ENCODE peak calls at places on chromosomes 6 and 20, in four cellular contexts. F, W, D and R are unnamed samples.

GRCh38 chr20:37095108-37095608 is 639 bp downstream of the RBL1 start:
- DNase-seq in F (peak), W (peak), D (peak), R (no peak)

GRCh38 chr20:49287555-49288249 is 9.8 kb upstream of the ZNFX1 start:
- DNase-seq in F (peak), W (no peak), D (no peak), R (peak)

GRCh38 chr20:3753098-3753497 is 14.5 kb downstream of the ADISSP start:
- DNase-seq in F (peak), W (peak), D (peak), R (peak)

GRCh38 chr6:1044040-1044836 is 267.7 kb upstream of the FOXQ1 start:
- DNase-seq in F (no peak), W (no peak), D (no peak), R (no peak)

GRCh38 chr6:163336961-163337360 is 77.6 kb upstream of the QKI start:
- DNase-seq in F (no peak), W (no peak), D (no peak), R (no peak)

GRCh38 chr6:4474810-4475209 is 301.4 kb upstream of the CDYL start:
- DNase-seq in F (no peak), W (no peak), D (no peak), R (no peak)

GRCh38 chr6:22877946-22878705 is 308.8 kb downstream of the HDGFL1 start:
- DNase-seq in F (peak), W (peak), D (no peak), R (peak)

GRCh38 chr20:40687384-40688128 is 1.5 kb downstream of the MAFB start:
- DNase-seq in F (no peak), W (no peak), D (peak), R (peak)

GRCh38 chr6:3612341-3613041 is 139.0 kb downstream of the PXDC1 start:
- DNase-seq in F (peak), W (peak), D (no peak), R (peak)

GRCh38 chr6:74991573-74992332 is 214.1 kb downstream of the COL12A1 start:
- DNase-seq in F (peak), W (peak), D (no peak), R (peak)

GRCh38 chr6:157976345-157977175 is 5.1 kb upstream of the SYNJ2 start:
- DNase-seq in F (no peak), W (no peak), D (no peak), R (no peak)

GRCh38 chr6:40112350-40112749 is 178.1 kb upstream of the MOCS1 start:
- DNase-seq in F (no peak), W (no peak), D (no peak), R (peak)

GRCh38 chr20:61924211-61924857 is 141.3 kb downstream of the TAF4 start:
- DNase-seq in F (no peak), W (no peak), D (no peak), R (no peak)

GRCh38 chr20:20480689-20481088 is 112.8 kb downstream of the INSM1 start:
- DNase-seq in F (peak), W (no peak), D (no peak), R (no peak)

GRCh38 chr20:37007898-37008649 is 56.6 kb upstream of the SAMHD1 start:
- DNase-seq in F (peak), W (no peak), D (no peak), R (peak)